ENCODE peak calls at places on chromosome 4, in five cellular contexts. L is upper lobe of right lung, R is PC-3, P is left ventricle myocardium inferior, Y is left lung. M is an unnamed sample.

GRCh38 chr4:40196724-40197281 is at the start of gene RHOH:
- DNase-seq in L (no peak), R (no peak), P (no peak), Y (no peak), M (peak; percentile 67)

GRCh38 chr4:98030059-98030458 is 113.2 kb downstream of the STPG2 start:
- DNase-seq in L (no peak), R (no peak), P (no peak), Y (no peak), M (no peak)

GRCh38 chr4:87101543-87102199 is 118.7 kb downstream of the KLHL8 start:
- DNase-seq in L (no peak), R (no peak), P (no peak), Y (no peak), M (no peak)

GRCh38 chr4:168612435-168613139 is 115.7 kb downstream of the PALLD start:
- DNase-seq in L (no peak), R (peak; percentile 83), P (no peak), Y (no peak), M (no peak)

GRCh38 chr4:78642934-78643333 is 91.4 kb downstream of the ANXA3 start:
- DNase-seq in L (no peak), R (no peak), P (no peak), Y (no peak), M (no peak)

GRCh38 chr4:3809451-3810110 is 43.4 kb downstream of the ADRA2C start:
- DNase-seq in L (no peak), R (no peak), P (no peak), Y (no peak), M (no peak)

GRCh38 chr4:100022792-100023222 is 72.7 kb upstream of the H2AZ1 start:
- DNase-seq in L (no peak), R (no peak), P (no peak), Y (no peak), M (no peak)

GRCh38 chr4:56434599-56435000 is 815 bp downstream of the PPAT start:
- DNase-seq in L (no peak), R (no peak), P (no peak), Y (no peak), M (no peak)

GRCh38 chr4:145870155-145871020 is 68.2 kb downstream of the ZNF827 start:
- DNase-seq in L (no peak), R (no peak), P (no peak), Y (no peak), M (no peak)

GRCh38 chr4:185559913-185560281 is 24.6 kb upstream of the PDLIM3 start:
- DNase-seq in L (no peak), R (peak; percentile 49), P (no peak), Y (peak; percentile 70), M (no peak)

GRCh38 chr4:109816082-109816442 is 500 bp downstream of the GAR1 start:
- DNase-seq in L (peak; percentile 68), R (no peak), P (no peak), Y (no peak), M (peak; percentile 19)

DNA sequence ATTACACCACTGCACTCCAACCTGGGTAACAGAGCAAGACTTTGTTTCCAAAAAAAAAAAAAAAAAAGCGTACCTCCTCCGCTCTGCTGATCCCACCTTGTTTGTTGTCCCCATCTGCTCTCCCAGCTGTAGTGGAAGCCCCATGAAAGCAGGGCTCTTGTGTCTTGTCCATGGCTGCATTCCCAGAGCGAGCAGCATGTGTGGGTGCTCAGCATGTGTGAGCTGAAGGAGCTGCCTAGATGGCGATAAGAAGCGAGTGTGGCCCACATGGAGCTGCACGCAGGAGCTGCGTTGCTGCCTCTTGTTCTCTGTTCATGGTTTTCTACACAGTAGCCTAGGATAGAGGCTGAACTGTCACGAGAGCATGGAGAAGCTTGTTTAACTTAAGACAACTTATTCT is 12.4 kb downstream of the NSD2 start:
- DNase-seq in L (no peak), R (no peak), P (no peak), Y (no peak), M (no peak)
- H3K27ac ChIP-seq in L (no peak overlapping the region), R (no peak overlapping the region), P (peak overlapping the region; percentile 58), Y (no peak overlapping the region), M (no peak overlapping the region)

DNA sequence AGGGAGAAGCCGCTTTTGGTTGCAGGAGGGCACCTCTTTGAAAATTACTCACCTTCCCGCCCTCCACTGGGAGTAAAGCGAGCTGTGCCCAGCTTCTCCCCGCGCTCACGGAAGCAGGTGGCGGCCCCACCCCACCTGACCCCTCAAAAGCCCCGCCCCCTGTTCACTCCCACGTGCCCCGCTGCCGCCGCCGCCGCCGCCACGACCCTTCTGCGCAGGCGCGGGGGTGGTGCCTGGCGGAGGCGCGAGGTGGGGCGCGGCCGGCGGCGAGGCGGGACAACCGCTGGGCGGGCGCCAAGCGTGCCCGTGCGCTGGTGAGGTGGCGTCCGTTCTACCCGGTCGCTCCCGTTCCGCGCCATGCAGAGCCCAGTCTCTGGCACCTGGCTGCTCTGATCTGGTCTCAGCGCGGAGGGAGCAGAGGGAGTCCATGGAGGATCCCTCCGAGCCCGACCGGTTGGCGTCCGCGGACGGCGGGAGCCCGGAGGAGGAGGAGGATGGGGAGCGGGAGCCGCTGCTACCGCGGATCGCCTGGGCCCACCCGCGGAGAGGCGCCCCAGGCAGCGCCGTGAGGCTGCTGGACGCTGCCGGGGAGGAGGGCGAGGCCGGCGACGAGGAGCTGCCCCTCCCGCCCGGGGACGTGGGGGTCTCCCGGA is at the start of gene PI4K2B:
- DNase-seq in L (peak; percentile 96), R (peak; percentile 86), P (peak; percentile 89), Y (peak; percentile 91), M (peak; percentile 90)
- TF ChIP-seq CTCF in L (no peak), R (no peak), P (no peak), Y (no peak), M (no peak)

GRCh38 chr4:88655226-88655625 is 42.4 kb downstream of the NAP1L5 start:
- DNase-seq in L (no peak), R (no peak), P (no peak), Y (no peak), M (no peak)

GRCh38 chr4:88659890-88660208 is 37.8 kb downstream of the NAP1L5 start:
- DNase-seq in L (no peak), R (no peak), P (no peak), Y (no peak), M (no peak)

GRCh38 chr4:88661724-88662123 is 35.9 kb downstream of the NAP1L5 start:
- DNase-seq in L (no peak), R (peak; percentile 81), P (no peak), Y (no peak), M (no peak)

GRCh38 chr4:88660446-88661294 is 37.0 kb downstream of the NAP1L5 start:
- DNase-seq in L (no peak), R (peak; percentile 22), P (no peak), Y (no peak), M (no peak)

DNA sequence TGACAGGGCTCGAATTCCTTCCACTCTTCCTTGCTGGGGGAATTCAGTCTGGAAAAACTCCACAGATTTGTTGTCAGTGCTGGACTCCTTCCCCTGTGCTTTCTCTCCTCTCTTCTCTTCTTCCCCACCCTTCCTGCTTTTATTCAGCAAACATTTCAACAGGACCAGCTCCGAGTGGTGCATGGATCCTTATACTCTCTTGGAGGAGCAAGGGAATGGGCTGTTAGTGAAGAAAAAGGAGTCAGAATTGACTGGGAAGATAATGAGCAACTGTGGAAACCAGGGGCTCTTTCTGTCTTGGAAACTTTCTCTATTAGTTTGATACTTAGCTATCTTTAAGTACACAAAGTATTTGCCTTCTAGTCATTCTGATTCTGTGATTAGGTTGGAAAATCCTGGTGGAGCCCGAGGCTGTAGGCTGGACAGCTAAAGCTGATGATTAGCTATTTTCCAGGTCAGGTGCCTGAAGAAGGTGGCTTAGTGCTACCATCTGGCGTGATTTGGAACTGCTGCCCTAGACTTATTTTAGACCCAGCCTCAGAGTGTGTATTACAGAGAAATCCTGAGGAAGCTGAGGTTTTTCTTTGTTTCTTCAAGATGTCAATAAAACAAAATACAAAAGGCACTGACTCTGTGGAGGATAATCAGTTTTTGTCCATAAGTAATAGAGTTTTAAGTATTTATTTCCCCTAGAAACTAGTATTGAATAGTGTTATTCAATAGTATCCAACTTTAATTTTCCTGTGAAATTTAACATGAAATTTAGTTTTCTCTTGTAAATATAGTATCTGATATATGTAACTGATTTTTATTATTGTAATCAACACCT is 38.4 kb downstream of the NAP1L5 start:
- DNase-seq in L (no peak), R (peak; percentile 77), P (no peak), Y (no peak), M (peak; percentile 20)
- H3K27ac ChIP-seq in L (no peak overlapping the region), R (peak overlapping the region; percentile 99), P (peak overlapping the region; percentile 44), Y (peak overlapping the region; percentile 45), M (no peak overlapping the region)

GRCh38 chr4:25857403-25857802 is 5.4 kb downstream of the SEL1L3 start:
- DNase-seq in L (no peak), R (no peak), P (no peak), Y (no peak), M (no peak)
- TF ChIP-seq CTCF in L (no peak), R (peak; percentile 21), P (no peak), Y (no peak), M (no peak)

M was measured in CD4-positive, alpha-beta T cell.